ENCODE peak calls at places on chromosomes 16 and 17, in six cellular contexts. X is H9, N is IMR-90, L is neuronal stem cell, T is trophoblast cell, J is H1. M is an unnamed sample.
A peak's percentile ranks its signal among the peaks of the same experiment; 100 is the strongest.

GRCh38 chr17:6544770-6545169 is 11.6 kb downstream of the PITPNM3 start:
- DNase-seq in X (peak; percentile 85), N (no peak), L (no peak), T (no peak), J (peak; percentile 70), M (no peak)

GRCh38 chr17:10121971-10122707 is 76.3 kb downstream of the GAS7 start:
- DNase-seq in X (no peak), N (peak; percentile 19), L (no peak), T (no peak), J (no peak), M (no peak)

GRCh38 chr16:8087597-8088279 is 502.6 kb downstream of the TMEM114 start:
- DNase-seq in X (no peak), N (no peak), L (no peak), T (no peak), J (no peak), M (no peak)

GRCh38 chr16:76639685-76640289 is 362.6 kb downstream of the CNTNAP4 start:
- DNase-seq in X (peak; percentile 71), N (peak; percentile 1), L (no peak), T (peak; percentile 15), J (peak; percentile 54), M (peak; percentile 90)

GRCh38 chr16:63315229-63315628 is 1279.0 kb upstream of the CDH8 start:
- DNase-seq in X (no peak), N (no peak), L (no peak), T (no peak), J (no peak), M (peak; percentile 61)

GRCh38 chr16:74769791-74770190 is 4.8 kb downstream of the FA2H start:
- DNase-seq in X (no peak), N (no peak), L (no peak), T (no peak), J (no peak), M (no peak)

GRCh38 chr17:35890774-35891155 is 10.6 kb upstream of the CCL5 start:
- DNase-seq in X (peak; percentile 43), N (no peak), L (no peak), T (no peak), J (no peak), M (no peak)

GRCh38 chr16:66948034-66948821 is 12.8 kb upstream of the CES3 start:
- DNase-seq in X (no peak), N (no peak), L (no peak), T (no peak), J (no peak), M (no peak)

GRCh38 chr16:1902547-1903219 is 15.5 kb downstream of the HS3ST6 start:
- DNase-seq in X (no peak), N (no peak), L (no peak), T (no peak), J (no peak), M (no peak)

GRCh38 chr17:78940708-78941107 is 15.5 kb upstream of the TIMP2 start:
- DNase-seq in X (peak; percentile 92), N (peak; percentile 54), L (no peak), T (peak; percentile 86), J (peak; percentile 63), M (peak; percentile 87)

GRCh38 chr17:48462946-48463345 is 32.9 kb upstream of the SKAP1 start:
- DNase-seq in X (no peak), N (no peak), L (no peak), T (no peak), J (no peak), M (no peak)

GRCh38 chr16:12459401-12459791 is 344.3 kb downstream of the CPPED1 start:
- DNase-seq in X (no peak), N (no peak), L (no peak), T (no peak), J (no peak), M (no peak)

GRCh38 chr17:56558088-56558487 is 35.4 kb upstream of the NOG start:
- DNase-seq in X (no peak), N (no peak), L (no peak), T (no peak), J (no peak), M (no peak)

GRCh38 chr17:66304304-66305174 is 2.1 kb downstream of the PRKCA start:
- DNase-seq in X (peak; percentile 90), N (no peak), L (peak; percentile 24), T (no peak), J (no peak), M (peak; percentile 61)

GRCh38 chr17:65554568-65555223 is 6.8 kb downstream of the AXIN2 start:
- DNase-seq in X (no peak), N (peak; percentile 17), L (no peak), T (no peak), J (no peak), M (peak; percentile 24)

GRCh38 chr16:77132051-77132618 is 58.9 kb upstream of the MON1B start:
- DNase-seq in X (no peak), N (no peak), L (no peak), T (no peak), J (no peak), M (no peak)

DNA sequence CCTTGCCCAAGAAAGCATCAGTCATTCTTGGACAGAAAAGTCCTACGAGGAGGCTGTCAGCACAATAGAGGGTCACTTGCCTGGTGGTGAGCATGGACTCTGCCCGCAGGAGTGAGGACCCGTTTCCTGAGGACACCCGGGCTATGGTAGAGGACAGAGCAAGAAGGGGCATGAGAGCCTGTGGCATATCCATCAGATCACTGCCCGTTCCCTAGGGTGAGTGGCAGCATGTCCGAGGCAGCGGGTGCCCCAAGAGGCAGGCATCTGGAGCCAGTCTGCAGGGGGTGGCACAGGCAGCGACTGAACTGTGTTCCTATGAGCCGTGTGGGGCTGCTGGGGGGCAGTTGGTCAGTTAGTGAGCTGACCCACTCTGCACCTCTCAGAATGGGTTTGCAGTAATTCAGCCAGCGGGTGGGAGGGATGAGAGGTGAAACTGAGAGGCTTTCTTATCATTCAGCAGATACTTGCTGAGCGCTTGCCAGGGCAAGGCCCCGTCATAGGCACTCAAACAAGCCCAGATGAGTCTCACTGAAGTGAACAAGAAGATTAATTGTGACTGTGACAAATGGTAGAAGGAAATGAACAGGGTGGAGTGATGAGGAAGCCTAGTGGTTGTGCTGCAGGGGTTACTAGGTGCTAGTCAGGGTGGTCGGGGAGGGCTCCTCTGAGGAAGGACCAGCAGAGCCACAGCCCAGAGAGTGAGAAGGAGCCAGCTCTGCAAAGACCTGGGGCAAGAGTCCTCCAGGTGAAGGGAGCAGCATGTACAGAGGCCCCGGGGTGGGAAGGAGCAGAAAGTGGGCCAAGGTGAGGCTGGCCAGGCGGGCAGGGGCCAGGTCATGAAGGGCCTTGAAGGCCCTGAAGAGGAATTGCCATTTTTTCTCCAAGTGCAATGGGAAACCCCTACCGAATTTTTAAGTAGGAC is 87.9 kb downstream of the CLEC16A start:
- DNase-seq in X (no peak), N (no peak), L (no peak), T (no peak), J (no peak), M (peak; percentile 45)
- H2AK5ac ChIP-seq in X (no peak overlapping the region), N (peak overlapping the region; percentile 70), L (no peak overlapping the region), T (no peak overlapping the region), J (no peak overlapping the region), M (no peak overlapping the region)

DNA sequence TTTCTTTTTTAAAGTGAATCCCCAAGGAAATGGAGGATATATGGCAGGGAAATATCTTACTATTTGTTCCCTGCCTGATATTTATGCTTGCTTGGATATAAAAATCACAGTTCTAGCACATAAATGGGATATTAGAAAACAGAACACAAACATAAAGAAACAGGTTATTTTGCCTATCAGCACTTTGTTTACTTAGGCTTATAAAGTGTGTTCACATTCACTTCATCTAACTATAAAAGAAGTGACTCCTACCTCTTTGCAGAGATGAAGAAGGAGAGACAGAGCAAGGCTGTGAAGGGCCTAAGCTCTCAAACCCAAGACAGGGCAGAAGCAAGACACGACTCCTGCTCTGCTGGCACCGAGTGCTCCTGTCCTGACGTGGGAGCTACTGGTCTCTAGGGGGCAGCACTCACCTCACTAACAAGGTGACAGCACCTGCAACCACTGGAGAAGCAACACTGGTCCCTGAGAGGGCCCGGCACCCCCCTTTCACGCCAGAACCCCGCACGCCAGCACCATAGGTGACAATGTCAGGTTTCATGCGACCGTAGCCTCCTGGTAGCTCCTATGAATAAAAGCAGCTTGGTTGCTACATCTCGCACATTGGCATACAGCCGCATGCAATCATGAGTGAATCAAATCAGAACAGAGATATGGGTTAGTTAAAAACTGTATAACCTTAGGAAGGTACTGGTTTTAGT is 32.0 kb downstream of the MBTPS1 start:
- DNase-seq in X (peak; percentile 88), N (peak; percentile 65), L (peak; percentile 48), T (peak; percentile 56), J (peak; percentile 80), M (peak; percentile 70)
- H4K91ac ChIP-seq in X (no peak overlapping the region), N (no peak overlapping the region), L (no peak overlapping the region), T (no peak overlapping the region), J (no peak overlapping the region), M (no peak overlapping the region)

DNA sequence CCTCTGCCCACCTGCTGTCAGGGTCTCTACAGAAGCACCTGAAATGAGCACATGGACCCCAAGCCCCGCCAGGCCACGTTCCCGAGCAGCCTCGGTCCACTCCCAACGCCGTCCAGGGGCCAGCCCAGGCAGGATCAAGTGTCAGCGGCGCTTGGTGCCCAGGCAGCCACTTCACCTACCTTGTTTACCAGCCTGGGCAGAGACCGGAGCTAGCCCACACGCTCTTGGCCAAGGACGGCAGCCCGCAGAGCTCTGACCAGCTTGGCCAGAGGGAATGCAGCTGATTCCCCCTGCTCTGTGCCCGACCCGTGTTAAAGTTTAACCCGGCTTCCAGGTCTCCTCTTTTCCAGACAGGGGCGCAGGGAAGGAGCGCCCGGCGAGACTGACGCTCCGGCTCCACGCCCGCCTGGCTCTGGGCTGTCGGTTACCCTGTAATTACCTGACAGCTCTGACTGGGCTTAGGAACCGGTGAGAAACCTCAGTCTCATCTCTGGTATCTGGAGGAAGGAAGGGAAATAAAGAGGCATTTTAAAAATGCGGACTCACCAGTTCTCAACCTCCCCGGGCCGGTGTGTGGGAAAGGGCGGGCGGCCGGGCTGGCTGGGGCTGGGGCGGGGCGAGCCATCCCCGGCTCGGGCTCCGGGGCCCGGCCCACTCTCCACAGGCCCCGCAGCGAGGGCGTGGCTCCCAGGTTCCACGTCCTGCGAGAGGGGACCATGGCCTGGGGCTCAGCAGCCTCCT is 4.6 kb downstream of the KIFC3 start:
- DNase-seq in X (peak; percentile 68), N (no peak), L (no peak), T (peak; percentile 88), J (peak; percentile 81), M (no peak)
- H2AK5ac ChIP-seq in X (no peak overlapping the region), N (no peak overlapping the region), L (peak overlapping the region; percentile 58), T (peak overlapping the region; percentile 92), J (no peak overlapping the region), M (peak overlapping the region; percentile 97)

GRCh38 chr16:88003736-88004135 is 52.5 kb downstream of the BANP start:
- DNase-seq in X (no peak), N (no peak), L (no peak), T (no peak), J (no peak), M (no peak)

GRCh38 chr16:88005148-88005547 is 53.9 kb downstream of the BANP start:
- DNase-seq in X (peak; percentile 71), N (no peak), L (no peak), T (no peak), J (peak; percentile 70), M (no peak)

GRCh38 chr16:88004391-88004790 is 53.2 kb downstream of the BANP start:
- DNase-seq in X (no peak), N (no peak), L (no peak), T (no peak), J (no peak), M (no peak)

GRCh38 chr16:88007321-88007731 is 56.1 kb downstream of the BANP start:
- DNase-seq in X (no peak), N (no peak), L (no peak), T (no peak), J (no peak), M (no peak)

DNA sequence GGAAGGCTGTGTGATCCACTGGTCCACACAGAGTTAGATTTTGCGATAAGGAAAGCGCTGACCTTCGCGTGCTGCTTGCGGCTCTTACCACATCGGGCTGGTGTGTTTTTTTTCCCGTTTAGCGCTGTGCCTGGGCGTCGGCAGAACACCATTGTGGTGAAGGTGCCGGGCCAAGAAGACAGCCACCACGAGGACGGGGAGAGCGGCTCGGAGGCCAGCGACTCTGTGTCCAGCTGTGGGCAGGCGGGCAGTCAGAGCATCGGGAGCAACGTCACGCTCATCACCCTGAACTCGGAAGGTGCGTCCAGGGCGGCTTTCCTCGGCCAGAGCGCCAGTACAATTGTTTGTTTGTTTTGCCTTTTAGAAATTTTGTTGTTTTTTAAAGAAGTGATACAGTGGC is 54.7 kb downstream of the BANP start:
- DNase-seq in X (no peak), N (no peak), L (no peak), T (no peak), J (no peak), M (no peak)
- H4K91ac ChIP-seq in X (no peak overlapping the region), N (no peak overlapping the region), L (no peak overlapping the region), T (no peak overlapping the region), J (no peak overlapping the region), M (no peak overlapping the region)